ENCODE peak calls at places on chromosomes 7 and 10, in five cellular contexts. V is NCI-H1417, N is activated T-helper 1 cell treated with Interleukin-2 at 50 U/mL for 16 hours, E is activated T-cell treated with anti-CD3 and anti-CD28 coated beads for 24 hours, B is ELF-1. C is an unnamed sample.

GRCh38 chr10:129695671-129696070 is 228.6 kb downstream of the MGMT start:
- DNase-seq in V (no peak), N (no peak), E (no peak), B (no peak), C (no peak)

GRCh38 chr7:132996581-132997242 is 85.2 kb downstream of the CHCHD3 start:
- DNase-seq in V (no peak), N (no peak), E (no peak), B (no peak), C (peak)

GRCh38 chr7:155813791-155814568 is 1.7 kb upstream of the SHH start:
- DNase-seq in V (no peak), N (no peak), E (no peak), B (no peak), C (no peak)

GRCh38 chr7:43314379-43315158 is 202.1 kb downstream of the HECW1 start:
- DNase-seq in V (no peak), N (no peak), E (no peak), B (no peak), C (no peak)

GRCh38 chr7:66356277-66356721 is 151.2 kb downstream of the TPST1 start:
- DNase-seq in V (no peak), N (no peak), E (no peak), B (no peak), C (no peak)

GRCh38 chr10:74898201-74898976 is 72.0 kb downstream of the KAT6B start:
- DNase-seq in V (no peak), N (no peak), E (no peak), B (no peak), C (no peak)

GRCh38 chr7:101602484-101603241 is 26.4 kb downstream of the MYL10 start:
- DNase-seq in V (peak), N (peak), E (peak), B (peak), C (peak)

GRCh38 chr10:11823122-11823988 is at the start of gene PROSER2:
- DNase-seq in V (peak), N (no peak), E (peak), B (peak), C (no peak)

GRCh38 chr7:123237-123636 is 69.1 kb upstream of the FAM20C start:
- DNase-seq in V (no peak), N (no peak), E (no peak), B (no peak), C (no peak)

GRCh38 chr7:142581341-142581740 is 167.9 kb upstream of the PRSS1 start:
- DNase-seq in V (no peak), N (peak), E (peak), B (no peak), C (no peak)

GRCh38 chr7:122902751-122903495 is 16.7 kb upstream of the CADPS2 start:
- DNase-seq in V (no peak), N (no peak), E (no peak), B (peak), C (peak)

GRCh38 chr10:63763744-63764143 is 242.5 kb downstream of the REEP3 start:
- DNase-seq in V (no peak), N (no peak), E (no peak), B (no peak), C (no peak)

GRCh38 chr10:97685395-97685958 is 1.6 kb downstream of the AVPI1 start:
- DNase-seq in V (no peak), N (no peak), E (no peak), B (peak), C (no peak)

GRCh38 chr7:37920619-37921339 is at the start of gene EPDR1:
- DNase-seq in V (peak), N (no peak), E (peak), B (peak), C (peak)

GRCh38 chr10:14904316-14904732 is 25.7 kb downstream of the SUV39H2 start:
- DNase-seq in V (peak), N (no peak), E (no peak), B (peak), C (no peak)